ENCODE peak calls at places on chromosomes 12 and 14, in five cellular contexts. One of them, this sample, is unnamed.

GRCh38 chr14:97218713-97219355 is 421.7 kb downstream of the VRK1 start:
- DNase-seq in tibial nerve: no peak
- DNase-seq in trophoblast cell: no peak
- DNase-seq in non-pigmented ciliary epithelial cell: no peak
- DNase-seq in WTC11: peak
- DNase-seq in this sample: peak

GRCh38 chr12:114996382-114996781 is 312.4 kb upstream of the TBX3 start:
- DNase-seq in tibial nerve: no peak
- DNase-seq in trophoblast cell: no peak
- DNase-seq in non-pigmented ciliary epithelial cell: no peak
- DNase-seq in WTC11: no peak
- DNase-seq in this sample: no peak

GRCh38 chr12:40560848-40561247 is 131.4 kb upstream of the CNTN1 start:
- DNase-seq in tibial nerve: no peak
- DNase-seq in trophoblast cell: no peak
- DNase-seq in non-pigmented ciliary epithelial cell: no peak
- DNase-seq in WTC11: no peak
- DNase-seq in this sample: no peak

GRCh38 chr14:25911831-25912230 is 686.0 kb downstream of the NOVA1 start:
- DNase-seq in tibial nerve: no peak
- DNase-seq in trophoblast cell: no peak
- DNase-seq in non-pigmented ciliary epithelial cell: no peak
- DNase-seq in WTC11: no peak
- DNase-seq in this sample: no peak

GRCh38 chr12:108744021-108744897 is 12.9 kb upstream of the CORO1C start:
- DNase-seq in tibial nerve: no peak
- DNase-seq in trophoblast cell: no peak
- DNase-seq in non-pigmented ciliary epithelial cell: no peak
- DNase-seq in WTC11: no peak
- DNase-seq in this sample: no peak

GRCh38 chr12:108482717-108483212 is 32.3 kb upstream of the FICD start:
- DNase-seq in tibial nerve: no peak
- DNase-seq in trophoblast cell: no peak
- DNase-seq in non-pigmented ciliary epithelial cell: peak
- DNase-seq in WTC11: peak
- DNase-seq in this sample: no peak

GRCh38 chr14:37083599-37083998 is 88.8 kb downstream of the SLC25A21 start:
- DNase-seq in tibial nerve: no peak
- DNase-seq in trophoblast cell: no peak
- DNase-seq in non-pigmented ciliary epithelial cell: no peak
- DNase-seq in WTC11: no peak
- DNase-seq in this sample: no peak

GRCh38 chr12:107514887-107515445 is 170.6 kb upstream of the PWP1 start:
- DNase-seq in tibial nerve: peak
- DNase-seq in trophoblast cell: peak
- DNase-seq in non-pigmented ciliary epithelial cell: peak
- DNase-seq in WTC11: no peak
- DNase-seq in this sample: no peak

GRCh38 chr14:22390824-22391461 is 198.1 kb downstream of the DAD1 start:
- DNase-seq in tibial nerve: no peak
- DNase-seq in trophoblast cell: peak
- DNase-seq in non-pigmented ciliary epithelial cell: no peak
- DNase-seq in WTC11: no peak
- DNase-seq in this sample: no peak

GRCh38 chr12:45231515-45232145 is 15.7 kb downstream of the ANO6 start:
- DNase-seq in tibial nerve: no peak
- DNase-seq in trophoblast cell: no peak
- DNase-seq in non-pigmented ciliary epithelial cell: no peak
- DNase-seq in WTC11: no peak
- DNase-seq in this sample: no peak

GRCh38 chr14:69404478-69404877 is 6.0 kb downstream of the SLC39A9 start:
- DNase-seq in tibial nerve: no peak
- DNase-seq in trophoblast cell: no peak
- DNase-seq in non-pigmented ciliary epithelial cell: no peak
- DNase-seq in WTC11: no peak
- DNase-seq in this sample: no peak

GRCh38 chr12:54019924-54020586 is 8.2 kb upstream of the HOXC6 start:
- DNase-seq in tibial nerve: no peak
- DNase-seq in trophoblast cell: no peak
- DNase-seq in non-pigmented ciliary epithelial cell: no peak
- DNase-seq in WTC11: no peak
- DNase-seq in this sample: no peak

GRCh38 chr14:76947078-76947837 is 81.2 kb downstream of the IRF2BPL start:
- DNase-seq in tibial nerve: peak
- DNase-seq in trophoblast cell: peak
- DNase-seq in non-pigmented ciliary epithelial cell: no peak
- DNase-seq in WTC11: peak
- DNase-seq in this sample: peak

GRCh38 chr14:99318091-99318958 is 46.3 kb upstream of the BCL11B start:
- DNase-seq in tibial nerve: no peak
- DNase-seq in trophoblast cell: no peak
- DNase-seq in non-pigmented ciliary epithelial cell: no peak
- DNase-seq in WTC11: no peak
- DNase-seq in this sample: no peak

GRCh38 chr12:78981-79380 is 12.4 kb downstream of the IQSEC3 start:
- DNase-seq in tibial nerve: no peak
- DNase-seq in trophoblast cell: no peak
- DNase-seq in non-pigmented ciliary epithelial cell: no peak
- DNase-seq in WTC11: no peak
- DNase-seq in this sample: no peak

GRCh38 chr14:58560208-58560607 is 77.6 kb upstream of the DACT1 start:
- DNase-seq in tibial nerve: no peak
- DNase-seq in trophoblast cell: no peak
- DNase-seq in non-pigmented ciliary epithelial cell: no peak
- DNase-seq in WTC11: no peak
- DNase-seq in this sample: no peak

GRCh38 chr12:123251403-123252076 is 18.3 kb downstream of the MTRFR start:
- DNase-seq in tibial nerve: no peak
- DNase-seq in trophoblast cell: no peak
- DNase-seq in non-pigmented ciliary epithelial cell: no peak
- DNase-seq in WTC11: no peak
- DNase-seq in this sample: no peak

GRCh38 chr14:58152569-58152857 is 500 bp upstream of the ARMH4 start:
- DNase-seq in tibial nerve: no peak
- DNase-seq in trophoblast cell: no peak
- DNase-seq in non-pigmented ciliary epithelial cell: no peak
- DNase-seq in WTC11: no peak
- DNase-seq in this sample: no peak

GRCh38 chr14:70004791-70005190 is 125.6 kb downstream of the SMOC1 start:
- DNase-seq in tibial nerve: no peak
- DNase-seq in trophoblast cell: no peak
- DNase-seq in non-pigmented ciliary epithelial cell: no peak
- DNase-seq in WTC11: no peak
- DNase-seq in this sample: no peak

GRCh38 chr12:76455582-76456345 is 103.8 kb downstream of the OSBPL8 start:
- DNase-seq in tibial nerve: peak
- DNase-seq in trophoblast cell: peak
- DNase-seq in non-pigmented ciliary epithelial cell: peak
- DNase-seq in WTC11: no peak
- DNase-seq in this sample: no peak

GRCh38 chr12:110677206-110677911 is 11.6 kb downstream of the HVCN1 start:
- DNase-seq in tibial nerve: no peak
- DNase-seq in trophoblast cell: no peak
- DNase-seq in non-pigmented ciliary epithelial cell: no peak
- DNase-seq in WTC11: no peak
- DNase-seq in this sample: no peak

GRCh38 chr12:11545438-11546330 is 103.8 kb upstream of the ETV6 start:
- DNase-seq in tibial nerve: no peak
- DNase-seq in trophoblast cell: no peak
- DNase-seq in non-pigmented ciliary epithelial cell: no peak
- DNase-seq in WTC11: no peak
- DNase-seq in this sample: peak

GRCh38 chr14:55102141-55102547 is 26.9 kb upstream of the LGALS3 start:
- DNase-seq in tibial nerve: peak
- DNase-seq in trophoblast cell: no peak
- DNase-seq in non-pigmented ciliary epithelial cell: peak
- DNase-seq in WTC11: no peak
- DNase-seq in this sample: peak

GRCh38 chr12:108561852-108562347 is 496 bp upstream of the ISCU start:
- DNase-seq in tibial nerve: no peak
- DNase-seq in trophoblast cell: no peak
- DNase-seq in non-pigmented ciliary epithelial cell: no peak
- DNase-seq in WTC11: no peak
- DNase-seq in this sample: no peak

GRCh38 chr12:125890983-125891382 is 825.7 kb downstream of the AACS start:
- DNase-seq in tibial nerve: no peak
- DNase-seq in trophoblast cell: peak
- DNase-seq in non-pigmented ciliary epithelial cell: peak
- DNase-seq in WTC11: no peak
- DNase-seq in this sample: no peak

This sample was measured in T-cell.